ENCODE peak calls at places on chromosomes 12 and 14, in four cellular contexts. S is A549; G is activated CD4-positive, alpha-beta T cell treated with anti-CD3 and anti-CD28 coated beads for 48 hours; J is cardiac septum. Q is an unnamed sample.

GRCh38 chr12:104177663-104178501 is 37.7 kb upstream of the TXNRD1 start:
- DNase-seq in G (peak; percentile 31), S (peak; percentile 95), J (no peak), Q (no peak)

GRCh38 chr12:54526800-54527630 is 22.4 kb upstream of the PDE1B start:
- DNase-seq in G (peak; percentile 65), J (no peak), S (peak; percentile 43), Q (peak; percentile 77)

GRCh38 chr14:52694761-52695480 is 437 bp downstream of the ERO1A start:
- DNase-seq in G (peak; percentile 71), S (peak; percentile 45), J (peak; percentile 78), Q (peak; percentile 20)

GRCh38 chr14:89618309-89618708 is 201.3 kb upstream of the FOXN3 start:
- DNase-seq in J (no peak), G (no peak), S (no peak), Q (no peak)

GRCh38 chr12:30696103-30696408 is 387 bp upstream of the IPO8 start:
- DNase-seq in J (no peak), G (no peak), S (no peak), Q (no peak)

GRCh38 chr14:34297786-34298520 is 164.1 kb downstream of the SPTSSA start:
- DNase-seq in J (no peak), G (no peak), S (peak; percentile 31), Q (no peak)

GRCh38 chr12:14915736-14916135 is 22.6 kb downstream of the ERP27 start:
- DNase-seq in G (no peak), J (no peak), S (no peak), Q (no peak)

GRCh38 chr14:64684091-64684490 is 20.1 kb upstream of the PLEKHG3 start:
- DNase-seq in G (no peak), S (no peak), J (no peak), Q (peak; percentile 56)

GRCh38 chr14:102694530-102695171 is 82.6 kb upstream of the TRAF3 start:
- DNase-seq in S (peak; percentile 73), G (peak; percentile 72), J (no peak), Q (peak; percentile 69)

GRCh38 chr12:103530352-103530751 is 34.6 kb upstream of the C12orf42 start:
- DNase-seq in S (no peak), G (peak; percentile 7), J (no peak), Q (no peak)

GRCh38 chr14:64762044-64763034 is 58.1 kb downstream of the PLEKHG3 start:
- DNase-seq in J (peak; percentile 90), S (peak; percentile 91), G (peak; percentile 50), Q (peak; percentile 58)

GRCh38 chr12:795305-795704 is 42.9 kb downstream of the WNK1 start:
- DNase-seq in J (no peak), S (no peak), G (peak; percentile 83), Q (no peak)

GRCh38 chr12:54593716-54594115 is 5.3 kb upstream of the PPP1R1A start:
- DNase-seq in J (no peak), S (no peak), G (no peak), Q (no peak)

GRCh38 chr14:100861188-100861936 is 35.4 kb downstream of the MEG3 start:
- DNase-seq in G (no peak), J (no peak), S (no peak), Q (no peak)

GRCh38 chr12:114361992-114362391 is 44.0 kb downstream of the TBX5 start:
- DNase-seq in G (no peak), J (no peak), S (no peak), Q (no peak)

GRCh38 chr14:38111046-38111445 is 96.7 kb upstream of the SSTR1 start:
- DNase-seq in G (no peak), S (no peak), J (no peak), Q (no peak)

GRCh38 chr12:13952096-13952495 is 29.3 kb downstream of the GRIN2B start:
- DNase-seq in G (no peak), S (no peak), J (no peak), Q (no peak)

GRCh38 chr14:33646692-33647260 is 304.1 kb downstream of the EGLN3 start:
- DNase-seq in S (no peak), G (no peak), J (no peak), Q (no peak)